ENCODE peak calls at places on chromosomes 7 and 10, in eight cellular contexts. A is IMR-90, J is spleen, H is sigmoid colon, Y is body of pancreas, Z is H1, X is prostate gland, V is endothelial cell of umbilical vein. C is an unnamed sample.

GRCh38 chr10:16799621-16800020 is 17.6 kb downstream of the RSU1 start:
- DNase-seq in A (no peak), J (no peak), H (no peak), Y (no peak), Z (no peak), X (no peak), V (no peak), C (no peak)

GRCh38 chr10:92826061-92826460 is 22.3 kb upstream of the EXOC6 start:
- DNase-seq in A (no peak), J (no peak), H (no peak), Y (no peak), Z (no peak), X (no peak), V (no peak), C (no peak)

GRCh38 chr10:32149257-32149955 is 93.2 kb upstream of the KIF5B start:
- DNase-seq in A (peak; percentile 87), J (no peak), H (peak; percentile 84), Y (peak; percentile 71), Z (no peak), X (no peak), V (peak; percentile 72), C (peak; percentile 79)

GRCh38 chr10:86876748-86877147 is 80.7 kb downstream of the MMRN2 start:
- DNase-seq in A (peak; percentile 79), J (no peak), H (no peak), Y (no peak), Z (no peak), X (no peak), V (peak; percentile 60), C (no peak)

GRCh38 chr10:93991596-93992284 is 2.0 kb upstream of the PLCE1 start:
- DNase-seq in A (peak; percentile 73), J (no peak), H (peak; percentile 73), Y (peak; percentile 65), Z (no peak), X (peak; percentile 27), V (peak; percentile 29), C (no peak)

GRCh38 chr7:21624320-21624719 is 81.5 kb downstream of the DNAH11 start:
- DNase-seq in A (no peak), J (no peak), H (no peak), Y (no peak), Z (no peak), X (no peak), V (no peak), C (no peak)

GRCh38 chr10:1754506-1755177 is 17.3 kb upstream of the ADARB2 start:
- DNase-seq in A (no peak), J (no peak), H (no peak), Y (no peak), Z (no peak), X (no peak), V (no peak), C (no peak)

GRCh38 chr7:76428868-76429805 is 4.4 kb downstream of the ZP3 start:
- DNase-seq in A (peak; percentile 38), J (no peak), H (peak; percentile 58), Y (peak; percentile 13), Z (no peak), X (no peak), V (peak; percentile 49), C (no peak)

GRCh38 chr10:128066954-128067382 is 59.3 kb downstream of the MKI67 start:
- DNase-seq in A (no peak), J (peak; percentile 66), H (no peak), Y (no peak), Z (no peak), X (no peak), V (no peak), C (no peak)

GRCh38 chr7:90594791-90595317 is 1.3 kb upstream of the CDK14 start:
- DNase-seq in A (peak; percentile 91), J (no peak), H (peak; percentile 77), Y (peak; percentile 43), Z (no peak), X (no peak), V (peak; percentile 87), C (no peak)

GRCh38 chr10:100969175-100970075 is at the start of gene SEMA4G:
- DNase-seq in A (peak; percentile 12), J (peak; percentile 84), H (peak; percentile 78), Y (peak; percentile 44), Z (peak; percentile 90), X (peak; percentile 34), V (peak; percentile 43), C (peak; percentile 90)

GRCh38 chr10:78531088-78531487 is 497.4 kb downstream of the RPS24 start:
- DNase-seq in A (no peak), J (no peak), H (no peak), Y (no peak), Z (no peak), X (peak; percentile 52), V (no peak), C (peak; percentile 10)

GRCh38 chr10:78529262-78529661 is 495.6 kb downstream of the RPS24 start:
- DNase-seq in A (no peak), J (no peak), H (no peak), Y (no peak), Z (no peak), X (no peak), V (no peak), C (no peak)

GRCh38 chr10:78527296-78527695 is 493.6 kb downstream of the RPS24 start:
- DNase-seq in A (no peak), J (no peak), H (no peak), Y (no peak), Z (no peak), X (no peak), V (no peak), C (peak; percentile 57)

GRCh38 chr10:78526347-78526746 is 492.7 kb downstream of the RPS24 start:
- DNase-seq in A (no peak), J (no peak), H (no peak), Y (no peak), Z (no peak), X (no peak), V (no peak), C (no peak)

GRCh38 chr10:78528749-78529204 is 495.1 kb downstream of the RPS24 start:
- DNase-seq in A (no peak), J (no peak), H (no peak), Y (peak; percentile 26), Z (no peak), X (peak; percentile 36), V (no peak), C (no peak)
- H3K4me3 ChIP-seq in A (no peak overlapping the region), J (no peak overlapping the region), H (no peak overlapping the region), Y (no peak overlapping the region), Z (no peak overlapping the region), X (no peak overlapping the region), V (no peak overlapping the region), C (no peak overlapping the region)

DNA sequence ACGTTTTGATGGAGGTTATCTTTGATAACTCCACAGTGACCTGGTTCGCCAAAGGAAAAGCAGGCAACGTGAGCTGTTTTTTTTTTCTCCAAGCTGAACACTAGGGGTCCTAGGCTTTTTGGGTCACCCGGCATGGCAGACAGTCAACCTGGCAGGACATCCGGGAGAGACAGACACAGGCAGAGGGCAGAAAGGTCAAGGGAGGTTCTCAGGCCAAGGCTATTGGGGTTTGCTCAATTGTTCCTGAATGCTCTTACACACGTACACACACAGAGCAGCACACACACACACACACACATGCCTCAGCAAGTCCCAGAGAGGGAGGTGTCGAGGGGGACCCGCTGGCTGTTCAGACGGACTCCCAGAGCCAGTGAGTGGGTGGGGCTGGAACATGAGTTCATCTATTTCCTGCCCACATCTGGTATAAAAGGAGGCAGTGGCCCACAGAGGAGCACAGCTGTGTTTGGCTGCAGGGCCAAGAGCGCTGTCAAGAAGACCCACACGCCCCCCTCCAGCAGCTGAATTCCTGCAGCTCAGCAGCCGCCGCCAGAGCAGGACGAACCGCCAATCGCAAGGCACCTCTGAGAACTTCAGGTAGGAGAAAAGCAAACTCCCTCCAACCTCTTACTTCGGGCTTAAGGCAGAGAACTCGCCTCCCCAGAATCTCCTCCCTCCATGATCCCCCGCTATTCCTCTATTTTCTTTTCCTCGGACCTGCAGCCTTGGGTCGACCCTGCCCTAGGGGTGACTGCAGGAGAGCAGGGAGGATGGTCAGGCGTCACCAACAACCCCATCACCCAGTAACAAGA is at the start of gene SERPINE1:
- DNase-seq in A (peak; percentile 100), J (peak; percentile 81), H (peak; percentile 96), Y (peak; percentile 86), Z (peak; percentile 73), X (peak; percentile 74), V (peak; percentile 98), C (peak; percentile 97)
- TF ChIP-seq POLR2A in A (peak; percentile 99), J (peak; percentile 76), H (peak; percentile 31), Y (peak; percentile 28), Z (no peak), X (peak; percentile 90), V (peak; percentile 100), C (no peak)

GRCh38 chr7:23619141-23619540 is 22.0 kb downstream of the CCDC126 start:
- DNase-seq in A (no peak), J (no peak), H (no peak), Y (no peak), Z (no peak), X (no peak), V (no peak), C (no peak)

GRCh38 chr7:23616593-23616992 is 19.4 kb downstream of the CCDC126 start:
- DNase-seq in A (no peak), J (no peak), H (no peak), Y (no peak), Z (no peak), X (no peak), V (no peak), C (no peak)

GRCh38 chr7:23618241-23618640 is 21.1 kb downstream of the CCDC126 start:
- DNase-seq in A (peak; percentile 47), J (no peak), H (no peak), Y (no peak), Z (no peak), X (no peak), V (peak; percentile 19), C (no peak)

GRCh38 chr7:23617482-23617881 is 20.3 kb downstream of the CCDC126 start:
- DNase-seq in A (no peak), J (no peak), H (no peak), Y (no peak), Z (no peak), X (no peak), V (no peak), C (no peak)

DNA sequence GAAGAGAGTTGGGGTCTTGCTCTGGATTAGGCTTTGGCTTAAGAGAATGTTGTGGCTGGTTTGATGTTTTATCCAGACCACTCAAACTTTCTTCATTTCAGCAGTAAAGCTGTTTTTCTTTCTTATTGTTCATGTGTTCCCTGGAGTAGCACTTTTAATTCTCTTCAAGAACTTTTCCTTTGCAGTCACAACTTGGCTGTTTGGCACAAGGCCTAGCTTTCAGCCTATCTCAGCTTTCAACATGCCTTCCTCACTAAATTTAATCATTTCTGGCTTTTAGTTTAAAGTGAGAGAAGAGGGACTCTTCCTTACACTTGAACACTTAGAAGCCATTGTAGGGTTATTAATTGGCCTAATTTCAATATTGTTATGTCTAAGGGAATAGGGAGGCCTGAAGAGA is 18.1 kb downstream of the CCDC126 start:
- DNase-seq in A (peak; percentile 34), J (no peak), H (no peak), Y (no peak), Z (no peak), X (no peak), V (no peak), C (no peak)
- TF ChIP-seq CTCF in A (no peak), J (no peak), H (no peak), Y (no peak), Z (no peak), X (no peak), V (no peak), C (no peak)

GRCh38 chr7:8305625-8306388 is 43.8 kb upstream of the ICA1 start:
- DNase-seq in A (no peak), J (no peak), H (no peak), Y (no peak), Z (no peak), X (no peak), V (no peak), C (no peak)

GRCh38 chr7:8305104-8305503 is 43.1 kb upstream of the ICA1 start:
- DNase-seq in A (no peak), J (no peak), H (no peak), Y (no peak), Z (no peak), X (no peak), V (no peak), C (no peak)

GRCh38 chr7:8303904-8304528 is 42.0 kb upstream of the ICA1 start:
- DNase-seq in A (no peak), J (no peak), H (no peak), Y (no peak), Z (no peak), X (no peak), V (no peak), C (no peak)
- H3K4me3 ChIP-seq in A (no peak overlapping the region), J (no peak overlapping the region), H (no peak overlapping the region), Y (no peak overlapping the region), Z (no peak overlapping the region), X (no peak overlapping the region), V (no peak overlapping the region), C (no peak overlapping the region)

C was measured in lower leg skin.